ENCODE peak calls at places on chromosomes 12 and 14, in five cellular contexts. One of them, this sample, is unnamed.

GRCh38 chr12:105920161-105920684 is 218.5 kb downstream of the NUAK1 start:
- DNase-seq in psoas muscle: no peak
- DNase-seq in LoVo: no peak
- DNase-seq in H9: no peak
- DNase-seq in cardiac fibroblast: peak
- DNase-seq in this sample: no peak

GRCh38 chr12:104699489-104700194 is 242.9 kb downstream of the CHST11 start:
- DNase-seq in cardiac fibroblast: peak
- DNase-seq in psoas muscle: no peak
- DNase-seq in LoVo: no peak
- DNase-seq in H9: no peak
- DNase-seq in this sample: no peak

GRCh38 chr12:131112690-131113290 is 159.1 kb downstream of the ADGRD1 start:
- DNase-seq in H9: no peak
- DNase-seq in cardiac fibroblast: no peak
- DNase-seq in psoas muscle: peak
- DNase-seq in LoVo: no peak
- DNase-seq in this sample: no peak

GRCh38 chr14:21300892-21301291 is 21.0 kb downstream of the RPGRIP1 start:
- DNase-seq in cardiac fibroblast: no peak
- DNase-seq in LoVo: no peak
- DNase-seq in H9: peak
- DNase-seq in psoas muscle: no peak
- DNase-seq in this sample: peak

GRCh38 chr14:105053421-105053820 is 11.8 kb downstream of the GPR132 start:
- DNase-seq in psoas muscle: no peak
- DNase-seq in LoVo: no peak
- DNase-seq in H9: no peak
- DNase-seq in cardiac fibroblast: no peak
- DNase-seq in this sample: no peak

GRCh38 chr12:118436002-118436724 is 59.8 kb downstream of the SUDS3 start:
- DNase-seq in H9: peak
- DNase-seq in psoas muscle: no peak
- DNase-seq in cardiac fibroblast: peak
- DNase-seq in LoVo: no peak
- DNase-seq in this sample: no peak

GRCh38 chr14:32426028-32426427 is 96.9 kb downstream of the AKAP6 start:
- DNase-seq in LoVo: no peak
- DNase-seq in psoas muscle: no peak
- DNase-seq in H9: no peak
- DNase-seq in cardiac fibroblast: no peak
- DNase-seq in this sample: no peak

GRCh38 chr14:23364164-23364571 is 804 bp downstream of the EFS start:
- DNase-seq in cardiac fibroblast: no peak
- DNase-seq in psoas muscle: peak
- DNase-seq in H9: peak
- DNase-seq in LoVo: no peak
- DNase-seq in this sample: no peak

GRCh38 chr14:85187521-85187920 is 342.4 kb upstream of the FLRT2 start:
- DNase-seq in LoVo: no peak
- DNase-seq in cardiac fibroblast: no peak
- DNase-seq in psoas muscle: no peak
- DNase-seq in H9: no peak
- DNase-seq in this sample: no peak

GRCh38 chr12:4270670-4271432 is 2.7 kb upstream of the CCND2 start:
- DNase-seq in psoas muscle: peak
- DNase-seq in cardiac fibroblast: peak
- DNase-seq in LoVo: peak
- DNase-seq in H9: peak
- DNase-seq in this sample: no peak

This sample was measured in HuH-7.